ENCODE peak calls at places on chromosomes 5 and 9, in nine cellular contexts. O is hepatocyte, D is transverse colon, N is retina, L is glomerular endothelial cell, Q is neural progenitor cell, B is mucosa of gallbladder, H is GM20000, Z is left lobe of liver. E is an unnamed sample.

GRCh38 chr5:135033026-135033861 is 784 bp downstream of the PITX1 start:
- DNase-seq in O (peak), D (no peak), N (peak), L (no peak), Q (peak), B (no peak), H (no peak), Z (no peak), E (peak)

GRCh38 chr9:76654051-76654461 is 110.2 kb upstream of the PCA3 start:
- DNase-seq in O (no peak), D (no peak), N (no peak), L (no peak), Q (no peak), B (no peak), H (no peak), Z (no peak), E (no peak)

GRCh38 chr5:14240366-14240765 is 97.2 kb downstream of the TRIO start:
- DNase-seq in O (no peak), D (no peak), N (no peak), L (no peak), Q (no peak), B (no peak), H (no peak), Z (no peak), E (no peak)

GRCh38 chr5:132204330-132204729 is 23.3 kb downstream of the P4HA2 start:
- DNase-seq in O (no peak), D (no peak), N (no peak), L (no peak), Q (no peak), B (no peak), H (no peak), Z (peak), E (no peak)

GRCh38 chr5:157558089-157558595 is 17.4 kb downstream of the ADAM19 start:
- DNase-seq in O (no peak), D (no peak), N (no peak), L (no peak), Q (no peak), B (no peak), H (no peak), Z (peak), E (peak)

GRCh38 chr5:431001-431710 is 11.8 kb upstream of the EXOC3 start:
- DNase-seq in O (peak), D (peak), N (peak), L (no peak), Q (peak), B (no peak), H (peak), Z (no peak), E (peak)

GRCh38 chr9:115038138-115038537 is 79.8 kb downstream of the TNC start:
- DNase-seq in O (no peak), D (no peak), N (no peak), L (no peak), Q (no peak), B (no peak), H (no peak), Z (no peak), E (no peak)

GRCh38 chr5:81393783-81394718 is at the start of gene ACOT12:
- DNase-seq in O (peak), D (no peak), N (peak), L (no peak), Q (peak), B (no peak), H (peak), Z (peak), E (no peak)

GRCh38 chr9:137243626-137244485 is 2.8 kb downstream of the TUBB4B start:
- DNase-seq in O (no peak), D (peak), N (no peak), L (no peak), Q (no peak), B (no peak), H (no peak), Z (no peak), E (no peak)

GRCh38 chr5:83900307-83900706 is 179.7 kb upstream of the HAPLN1 start:
- DNase-seq in O (no peak), D (no peak), N (no peak), L (no peak), Q (peak), B (no peak), H (no peak), Z (no peak), E (no peak)

GRCh38 chr9:129166962-129167557 is 11.0 kb downstream of the IER5L start:
- DNase-seq in O (peak), D (peak), N (no peak), L (no peak), Q (no peak), B (peak), H (peak), Z (peak), E (peak)

GRCh38 chr5:97044057-97044456 is 98.4 kb downstream of the LIX1 start:
- DNase-seq in O (peak), D (peak), N (peak), L (peak), Q (peak), B (no peak), H (no peak), Z (no peak), E (peak)

GRCh38 chr9:132037470-132037869 is 42.2 kb downstream of the MED27 start:
- DNase-seq in O (no peak), D (no peak), N (no peak), L (no peak), Q (no peak), B (no peak), H (no peak), Z (no peak), E (no peak)

GRCh38 chr5:83715316-83716060 is 5.2 kb downstream of the HAPLN1 start:
- DNase-seq in O (no peak), D (no peak), N (no peak), L (no peak), Q (no peak), B (no peak), H (no peak), Z (no peak), E (no peak)

GRCh38 chr9:98861881-98862501 is 54.5 kb downstream of the GALNT12 start:
- DNase-seq in O (peak), D (no peak), N (no peak), L (no peak), Q (no peak), B (no peak), H (no peak), Z (no peak), E (peak)

GRCh38 chr9:130320697-130321080 is 55.1 kb downstream of the HMCN2 start:
- DNase-seq in O (no peak), D (peak), N (no peak), L (no peak), Q (peak), B (peak), H (no peak), Z (no peak), E (no peak)

GRCh38 chr9:99030610-99031009 is 74.3 kb upstream of the TGFBR1 start:
- DNase-seq in O (no peak), D (no peak), N (no peak), L (no peak), Q (no peak), B (no peak), H (no peak), Z (no peak), E (no peak)

GRCh38 chr9:108168451-108168850 is 678.9 kb upstream of the KLF4 start:
- DNase-seq in O (no peak), D (no peak), N (no peak), L (no peak), Q (no peak), B (no peak), H (no peak), Z (no peak), E (peak)

GRCh38 chr5:111930905-111931461 is 174.0 kb upstream of the NREP start:
- DNase-seq in O (no peak), D (no peak), N (no peak), L (no peak), Q (no peak), B (no peak), H (no peak), Z (no peak), E (no peak)

GRCh38 chr5:31607546-31607945 is 31.4 kb upstream of the PDZD2 start:
- DNase-seq in O (no peak), D (no peak), N (no peak), L (no peak), Q (no peak), B (no peak), H (no peak), Z (no peak), E (no peak)

GRCh38 chr5:81286059-81286617 is 15.2 kb upstream of the ZCCHC9 start:
- DNase-seq in O (no peak), D (no peak), N (no peak), L (no peak), Q (peak), B (no peak), H (no peak), Z (no peak), E (no peak)